ENCODE peak calls at places on chromosome 15, in ten cellular contexts. X, F, E, T, M, G, W, V, H and S are unnamed samples.

GRCh38 chr15:94580186-94580585 is 348.8 kb downstream of the MCTP2 start:
- DNase-seq in X (no peak), F (no peak), E (no peak), T (no peak), M (no peak), G (no peak), W (no peak), V (no peak), H (no peak), S (no peak)

GRCh38 chr15:58590901-58591300 is 158.6 kb downstream of the ADAM10 start:
- DNase-seq in X (no peak), F (no peak), E (no peak), T (no peak), M (no peak), G (no peak), W (no peak), V (no peak), H (no peak), S (no peak)

GRCh38 chr15:81419304-81419943 is 45.4 kb upstream of the TMC3 start:
- DNase-seq in X (no peak), F (no peak), E (no peak), T (no peak), M (no peak), G (no peak), W (no peak), V (no peak), H (peak; percentile 55), S (peak; percentile 48)

GRCh38 chr15:49247556-49248102 is 77.6 kb downstream of the GALK2 start:
- DNase-seq in X (no peak), F (no peak), E (no peak), T (peak; percentile 63), M (no peak), G (no peak), W (no peak), V (no peak), H (no peak), S (no peak)

GRCh38 chr15:84638103-84638502 is 16.0 kb downstream of the WDR73 start:
- DNase-seq in X (no peak), F (no peak), E (no peak), T (peak; percentile 56), M (no peak), G (no peak), W (no peak), V (no peak), H (peak; percentile 57), S (no peak)

GRCh38 chr15:39153718-39154117 is 427.2 kb upstream of the THBS1 start:
- DNase-seq in X (peak; percentile 28), F (no peak), E (no peak), T (peak; percentile 24), M (no peak), G (peak; percentile 89), W (no peak), V (no peak), H (no peak), S (no peak)

GRCh38 chr15:88708256-88709054 is 69.6 kb downstream of the ISG20 start:
- DNase-seq in X (no peak), F (no peak), E (no peak), T (peak; percentile 60), M (no peak), G (no peak), W (no peak), V (no peak), H (no peak), S (no peak)

GRCh38 chr15:73225358-73226015 is 143.3 kb downstream of the HCN4 start:
- DNase-seq in X (peak; percentile 89), F (no peak), E (peak; percentile 86), T (no peak), M (no peak), G (no peak), W (no peak), V (no peak), H (no peak), S (no peak)

GRCh38 chr15:57518779-57519410 is 72.8 kb upstream of the MYZAP start:
- DNase-seq in X (no peak), F (no peak), E (no peak), T (no peak), M (peak; percentile 51), G (no peak), W (no peak), V (no peak), H (no peak), S (no peak)

GRCh38 chr15:48250640-48251076 is 44.6 kb downstream of the SLC12A1 start:
- DNase-seq in X (peak; percentile 20), F (peak; percentile 24), E (no peak), T (peak; percentile 73), M (no peak), G (no peak), W (no peak), V (peak; percentile 56), H (peak; percentile 38), S (peak; percentile 47)

GRCh38 chr15:71237456-71238188 is 122.4 kb downstream of the THSD4 start:
- DNase-seq in X (peak; percentile 84), F (peak; percentile 31), E (peak; percentile 77), T (peak; percentile 100), M (peak; percentile 40), G (peak; percentile 77), W (no peak), V (peak; percentile 95), H (no peak), S (no peak)

GRCh38 chr15:101501703-101502373 is 12.3 kb upstream of the PCSK6 start:
- DNase-seq in X (no peak), F (peak; percentile 37), E (no peak), T (peak; percentile 52), M (no peak), G (no peak), W (no peak), V (no peak), H (no peak), S (peak; percentile 18)

GRCh38 chr15:57472861-57473260 is 96.6 kb downstream of the CGNL1 start:
- DNase-seq in X (no peak), F (no peak), E (no peak), T (peak; percentile 75), M (no peak), G (no peak), W (no peak), V (no peak), H (no peak), S (no peak)

DNA sequence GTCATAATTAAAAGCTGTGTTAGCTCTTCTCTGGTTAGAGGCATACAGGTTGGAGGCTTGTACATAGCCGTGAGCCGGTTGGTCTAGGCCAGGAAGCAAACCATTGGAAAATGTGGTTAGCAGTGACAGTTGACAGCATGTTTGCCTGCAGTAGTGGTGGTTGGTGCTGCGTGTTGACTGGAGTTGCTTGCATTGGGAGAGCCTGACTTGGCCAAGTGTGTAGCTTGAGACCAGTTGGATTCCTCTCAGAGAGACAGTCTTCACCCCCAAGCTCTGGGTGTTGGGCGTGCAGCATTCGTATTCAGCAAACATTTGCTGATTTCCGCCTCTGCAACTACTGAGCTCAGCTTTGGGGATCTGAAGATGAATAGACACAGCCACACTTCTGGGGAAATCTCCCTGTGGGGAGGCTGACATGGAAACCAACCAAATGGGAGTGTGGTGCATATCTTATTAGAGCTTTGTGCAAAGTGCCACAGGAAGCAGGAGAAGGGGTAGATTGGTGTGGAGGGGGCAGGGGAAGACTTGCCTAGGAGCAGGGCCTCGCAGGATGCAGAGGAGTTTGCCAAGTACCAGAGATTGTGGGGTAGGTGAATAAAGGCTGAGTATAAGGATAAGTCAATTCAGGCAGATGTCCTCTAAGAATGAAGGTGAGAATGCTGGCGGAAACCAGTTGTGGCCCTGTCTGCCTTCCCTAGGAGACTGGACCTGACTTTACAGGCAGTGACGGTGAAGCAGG is 83.5 kb downstream of the IGF1R start:
- DNase-seq in X (no peak), F (no peak), E (no peak), T (no peak), M (no peak), G (no peak), W (no peak), V (no peak), H (no peak), S (no peak)
- H3K4me1 ChIP-seq in X (no peaks in the 10 kb centered on the region), F (peaks cover 34% of the 10 kb centered on the region), E (peaks cover 9% of the 10 kb centered on the region), T (peaks cover 67% of the 10 kb centered on the region), M (peaks cover 50% of the 10 kb centered on the region), G (peaks cover 25% of the 10 kb centered on the region), W (peaks cover 58% of the 10 kb centered on the region), V (peaks cover 63% of the 10 kb centered on the region), H (peaks cover 17% of the 10 kb centered on the region), S (peaks cover 20% of the 10 kb centered on the region)

DNA sequence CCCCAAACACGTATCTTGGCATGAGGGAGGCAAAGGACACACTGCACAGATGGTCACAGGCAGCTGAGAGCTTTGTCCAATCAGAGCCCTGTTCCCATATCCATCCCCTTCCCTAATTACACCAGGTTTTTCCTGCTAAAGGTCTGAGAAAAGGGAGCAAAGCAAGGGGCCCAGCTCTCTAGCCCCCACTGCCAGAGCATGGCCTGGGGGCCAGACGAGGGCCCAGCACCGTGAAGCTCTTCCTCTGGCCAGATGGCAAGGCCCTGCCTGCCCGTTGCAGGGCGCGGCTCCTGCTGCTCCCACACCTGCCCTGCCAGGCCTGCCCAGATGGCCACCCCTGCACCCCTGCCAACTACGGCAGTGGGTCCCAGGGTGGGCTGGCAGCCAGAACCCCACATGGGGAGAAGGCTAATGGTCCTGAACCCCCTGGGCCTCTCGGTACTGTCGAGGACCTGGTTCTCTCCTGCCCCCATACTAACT is 3.2 kb downstream of the SHF start:
- DNase-seq in X (no peak), F (no peak), E (no peak), T (no peak), M (no peak), G (no peak), W (peak; percentile 67), V (no peak), H (no peak), S (no peak)
- H3K4me3 ChIP-seq in X (no peak overlapping the region), F (no peak overlapping the region), E (no peak overlapping the region), T (no peak overlapping the region), M (no peak overlapping the region), G (no peak overlapping the region), W (no peak overlapping the region), V (no peak overlapping the region), H (no peak overlapping the region), S (no peak overlapping the region)

DNA sequence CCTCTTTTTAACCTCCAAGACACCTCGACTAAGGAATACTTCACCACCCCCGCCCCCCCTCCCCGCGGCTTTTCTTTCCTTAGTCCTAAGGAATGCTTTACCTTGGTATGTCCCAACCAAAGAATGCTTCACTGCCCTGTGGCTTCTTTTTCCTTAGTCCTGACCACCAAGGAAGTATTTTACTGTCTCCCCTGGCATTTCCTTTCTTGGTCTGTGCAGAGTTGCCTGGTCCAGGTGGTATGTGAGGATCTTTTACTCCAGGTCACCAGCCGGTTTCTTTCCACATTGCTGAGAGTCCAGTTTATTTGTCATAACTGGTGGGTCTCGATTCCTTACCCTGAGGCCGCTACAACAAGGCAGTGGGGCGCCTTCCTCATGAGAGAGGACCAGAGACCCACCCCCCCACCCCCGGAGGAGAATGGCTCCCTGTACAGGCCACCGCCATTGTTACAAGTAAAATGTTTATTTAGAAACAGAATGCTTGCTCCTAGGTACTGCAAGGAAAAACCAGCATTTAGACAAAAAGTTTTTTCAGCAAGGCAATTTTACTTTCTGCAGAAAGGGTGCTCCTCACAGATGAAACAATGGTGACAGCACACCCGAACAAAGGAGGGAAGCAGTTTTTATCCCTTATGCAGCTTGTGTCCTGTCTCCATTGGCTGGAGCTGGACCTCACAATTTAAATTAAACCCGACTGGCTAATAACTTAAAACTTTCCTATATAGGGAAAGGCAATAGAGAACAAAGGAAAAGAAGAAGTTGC is 23.1 kb upstream of the MTHFS start:
- DNase-seq in X (no peak), F (no peak), E (no peak), T (no peak), M (no peak), G (peak; percentile 34), W (no peak), V (no peak), H (no peak), S (no peak)
- H3K9me3 ChIP-seq in X (peaks cover 3% of the 10 kb centered on the region), F (no peaks in the 10 kb centered on the region), E (peaks cover 70% of the 10 kb centered on the region), T (peaks cover 7% of the 10 kb centered on the region), M (peaks cover 68% of the 10 kb centered on the region), G (peaks cover 41% of the 10 kb centered on the region), W (peaks cover 66% of the 10 kb centered on the region), V (peaks cover 61% of the 10 kb centered on the region), H (peaks cover 79% of the 10 kb centered on the region), S (peaks cover 5% of the 10 kb centered on the region)

GRCh38 chr15:85788796-85789495 is 5.8 kb downstream of the KLHL25 start:
- DNase-seq in X (peak; percentile 80), F (no peak), E (peak; percentile 82), T (no peak), M (peak; percentile 63), G (peak; percentile 73), W (no peak), V (no peak), H (no peak), S (no peak)
- H3K4me1 ChIP-seq in X (peaks cover 13% of the 10 kb centered on the region), F (peaks cover 15% of the 10 kb centered on the region), E (peaks cover 21% of the 10 kb centered on the region), T (peaks cover 26% of the 10 kb centered on the region), M (peaks cover 33% of the 10 kb centered on the region), G (peaks cover 66% of the 10 kb centered on the region), W (peaks cover 28% of the 10 kb centered on the region), V (peaks cover 31% of the 10 kb centered on the region), H (peaks cover 18% of the 10 kb centered on the region), S (peaks cover 13% of the 10 kb centered on the region)